ENCODE peak calls at places on chromosomes 7 and 10, in four cellular contexts. Q, B, G and M are unnamed samples.

GRCh38 chr10:119250641-119251314 is 43.4 kb downstream of the GRK5 start:
- DNase-seq in Q (peak; percentile 47), B (no peak), G (no peak), M (no peak)

GRCh38 chr7:82745820-82746219 is 302.2 kb upstream of the CACNA2D1 start:
- DNase-seq in B (no peak), Q (no peak), G (no peak), M (no peak)

GRCh38 chr10:86955501-86956194 is 1.8 kb downstream of the MMRN2 start:
- DNase-seq in Q (no peak), G (no peak), B (no peak), M (no peak)

GRCh38 chr10:1166101-1166827 is 110.1 kb downstream of the WDR37 start:
- DNase-seq in Q (no peak), B (no peak), G (no peak), M (no peak)

GRCh38 chr10:44946201-44946600 is 13.4 kb upstream of the RASSF4 start:
- DNase-seq in B (no peak), Q (no peak), G (no peak), M (no peak)

GRCh38 chr10:127215882-127216281 is 19.5 kb upstream of the INSYN2A start:
- DNase-seq in Q (no peak), G (no peak), B (no peak), M (no peak)

GRCh38 chr10:123203393-123204126 is 49.4 kb downstream of the BUB3 start:
- DNase-seq in B (peak; percentile 94), Q (no peak), G (no peak), M (peak; percentile 8)

GRCh38 chr7:18831381-18831901 is 286.0 kb downstream of the TWIST1 start:
- DNase-seq in B (no peak), Q (no peak), G (no peak), M (no peak)

GRCh38 chr7:122299935-122300606 is 4.5 kb downstream of the FEZF1 start:
- DNase-seq in Q (no peak), G (no peak), B (no peak), M (no peak)

GRCh38 chr10:100730739-100731602 is 14.4 kb upstream of the PAX2 start:
- DNase-seq in G (peak; percentile 40), B (peak; percentile 5), Q (no peak), M (peak; percentile 73)

GRCh38 chr7:96952974-96953391 is 52.4 kb upstream of the DLX6 start:
- DNase-seq in Q (no peak), G (no peak), B (no peak), M (no peak)

GRCh38 chr10:99854860-99855259 is 72.4 kb downstream of the ABCC2 start:
- DNase-seq in G (no peak), B (peak; percentile 41), Q (peak; percentile 16), M (peak; percentile 41)

GRCh38 chr7:37448637-37449331 is at the start of gene ELMO1:
- DNase-seq in Q (peak; percentile 39), G (peak; percentile 42), B (peak; percentile 34), M (peak; percentile 76)
- TF ChIP-seq BHLHE40 in Q (no peak), G (peak; percentile 66), B (no peak), M (no peak)

DNA sequence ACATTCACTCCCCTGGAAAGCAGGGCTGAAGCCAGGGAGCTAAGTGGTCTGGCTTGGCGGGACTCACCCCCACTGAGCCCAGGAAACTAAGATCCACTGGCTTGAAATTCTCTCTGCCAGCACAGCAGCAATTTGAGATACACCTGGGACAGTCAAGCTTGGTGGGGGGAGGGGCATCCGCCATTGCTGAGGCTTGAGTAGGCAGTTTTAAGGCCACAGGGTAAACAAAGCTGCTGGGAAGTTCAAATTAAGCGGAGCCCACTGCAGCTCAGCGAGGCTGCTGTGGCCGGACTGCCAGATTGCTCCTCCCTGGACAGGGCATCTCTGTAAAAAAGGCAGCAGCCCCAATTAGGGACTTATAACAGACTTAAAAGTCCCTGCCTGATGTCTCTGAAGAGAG is 108.2 kb upstream of the FAM13C start:
- DNase-seq in Q (no peak), B (no peak), G (no peak), M (no peak)
- TF ChIP-seq EP300 in Q (no peak), B (no peak), G (no peak), M (no peak)

DNA sequence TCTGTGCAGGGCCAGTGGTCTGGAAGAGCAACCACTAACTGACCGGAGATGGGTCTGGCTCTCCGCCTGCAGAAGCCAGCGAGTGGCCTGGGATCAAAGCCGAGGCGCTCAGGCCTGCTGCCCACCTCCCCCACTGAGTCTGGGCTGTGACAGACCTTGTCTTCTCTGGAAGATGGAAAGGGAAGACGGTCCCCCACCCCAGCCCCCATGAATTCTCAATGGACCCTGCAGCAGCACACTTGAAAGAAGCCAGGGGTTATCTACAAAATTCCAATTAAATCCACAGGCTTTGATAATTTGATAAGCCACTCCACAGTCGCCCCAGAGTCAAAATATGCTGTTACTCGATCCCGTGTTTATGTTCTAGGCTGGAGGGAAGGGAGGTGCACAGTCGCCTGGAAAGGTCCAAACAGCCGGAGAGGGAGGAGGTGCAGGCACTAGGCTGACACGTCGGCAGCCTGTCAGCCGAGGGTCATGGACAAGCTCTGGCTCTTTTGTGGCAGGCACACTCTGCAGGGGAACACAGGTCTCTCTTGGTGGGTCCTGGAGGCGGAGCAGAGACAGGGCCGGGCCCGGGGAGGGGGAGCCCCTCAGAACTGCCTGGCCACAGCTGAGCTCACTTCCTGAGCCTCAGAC is 134.9 kb downstream of the SH3PXD2A start:
- DNase-seq in B (no peak), G (no peak), Q (no peak), M (no peak)
- TF ChIP-seq BHLHE40 in B (no peak), G (no peak), Q (no peak), M (no peak)

DNA sequence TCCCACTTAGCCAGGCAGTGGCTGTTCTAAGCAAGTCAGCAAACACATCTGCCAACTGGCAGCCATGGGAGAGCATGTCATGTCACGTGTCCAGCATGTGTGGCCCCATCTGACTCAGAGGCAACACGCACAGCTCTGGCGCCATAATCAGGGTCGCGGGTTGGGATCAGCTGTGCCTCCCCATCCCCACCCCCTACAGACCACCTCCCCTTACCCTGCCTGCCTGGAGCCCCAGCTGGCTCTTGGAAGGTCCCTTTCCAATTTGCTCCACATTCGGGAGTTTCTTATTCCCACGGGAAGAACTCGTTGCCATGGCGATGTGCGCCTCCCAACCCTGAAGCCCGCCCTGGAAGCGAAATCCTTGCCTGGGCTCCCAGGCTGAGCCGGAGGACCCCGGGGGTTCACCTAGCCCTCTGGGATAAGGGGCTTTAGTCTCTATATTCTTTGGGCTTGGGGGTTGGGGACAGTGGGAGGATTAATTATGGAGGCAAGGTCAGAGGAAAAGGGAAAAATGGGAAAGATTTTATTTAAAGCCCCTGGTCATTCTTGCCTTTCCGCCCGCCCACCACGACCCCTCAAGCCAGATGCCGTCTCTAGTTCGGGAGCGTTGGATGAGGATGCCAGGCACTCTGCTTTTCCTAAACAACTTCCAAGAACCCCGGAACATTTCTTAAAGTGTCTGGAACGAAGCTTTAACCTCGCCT is 283.7 kb downstream of the ZEB1 start:
- DNase-seq in G (no peak), B (no peak), Q (no peak), M (peak; percentile 41)
- TF ChIP-seq EP300 in G (no peak), B (no peak), Q (no peak), M (no peak)

GRCh38 chr10:6751363-6751762 is 171.3 kb upstream of the PRKCQ start:
- DNase-seq in G (no peak), B (no peak), Q (no peak), M (peak; percentile 42)

GRCh38 chr10:6753644-6754043 is 173.6 kb upstream of the PRKCQ start:
- DNase-seq in B (no peak), G (no peak), Q (no peak), M (no peak)

GRCh38 chr10:6748029-6748428 is 168.0 kb upstream of the PRKCQ start:
- DNase-seq in G (no peak), B (no peak), Q (no peak), M (no peak)

GRCh38 chr10:6746782-6747181 is 166.7 kb upstream of the PRKCQ start:
- DNase-seq in B (no peak), Q (no peak), G (no peak), M (no peak)

DNA sequence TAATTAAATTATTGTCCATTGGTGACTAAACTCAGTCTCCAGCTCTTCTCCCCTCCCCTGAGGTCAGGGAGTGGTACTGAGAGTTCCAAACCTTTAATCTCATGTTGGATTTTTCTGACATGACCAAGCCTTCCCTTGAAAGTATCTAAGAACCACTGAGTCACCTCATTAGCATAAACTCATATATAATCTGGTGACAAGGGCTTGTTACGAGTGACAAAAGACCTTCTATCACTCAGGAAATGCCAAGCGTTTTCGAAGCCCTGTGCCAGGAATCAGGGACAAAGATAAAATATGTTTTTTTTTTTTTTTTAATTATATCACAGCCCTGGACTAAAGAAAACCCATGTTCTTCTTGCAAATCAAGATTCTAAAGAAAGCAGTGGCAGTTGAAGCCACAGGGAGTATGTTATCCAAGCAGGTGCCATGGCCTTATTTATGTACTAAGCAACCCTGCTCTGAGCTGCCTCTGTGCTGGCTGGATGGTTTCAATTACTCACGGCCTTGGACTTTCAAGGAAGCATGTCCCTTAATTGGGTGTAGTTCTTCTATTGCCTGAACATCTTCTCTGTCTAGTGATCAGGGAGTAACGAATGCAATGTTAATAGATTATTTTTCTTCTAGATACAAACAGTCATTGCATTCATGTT is 169.0 kb upstream of the PRKCQ start:
- DNase-seq in G (no peak), B (no peak), Q (no peak), M (no peak)
- TF ChIP-seq BHLHE40 in G (no peak), B (no peak), Q (no peak), M (no peak)

GRCh38 chr10:73577788-73578187 is 13.4 kb downstream of the USP54 start:
- DNase-seq in B (no peak), Q (no peak), G (no peak), M (peak; percentile 8)
- TF ChIP-seq EP300 in B (no peak), Q (no peak), G (no peak), M (no peak)

GRCh38 chr10:8835453-8836167 is 781.1 kb downstream of the GATA3 start:
- DNase-seq in G (no peak), Q (no peak), B (no peak), M (no peak)
- TF ChIP-seq BHLHE40 in G (no peak), Q (no peak), B (no peak), M (no peak)

GRCh38 chr10:43138757-43139241 is 554 bp downstream of the CSGALNACT2 start:
- DNase-seq in G (no peak), B (no peak), Q (peak; percentile 63), M (peak; percentile 38)

GRCh38 chr10:43137971-43138756 is at the start of gene CSGALNACT2:
- DNase-seq in Q (peak; percentile 89), B (peak; percentile 59), G (no peak), M (peak; percentile 82)

GRCh38 chr10:43137701-43137970 is 609 bp upstream of the CSGALNACT2 start:
- DNase-seq in G (no peak), Q (peak; percentile 59), B (peak; percentile 18), M (peak; percentile 31)

GRCh38 chr10:43141421-43141820 is 3.2 kb downstream of the CSGALNACT2 start:
- DNase-seq in B (no peak), Q (no peak), G (no peak), M (no peak)

GRCh38 chr10:43140414-43140813 is 2.2 kb downstream of the CSGALNACT2 start:
- DNase-seq in B (peak; percentile 79), G (no peak), Q (no peak), M (peak; percentile 45)
- TF ChIP-seq EP300 in B (peak; percentile 18), G (peak; percentile 26), Q (no peak), M (no peak)